ENCODE peak calls at places on chromosomes 7 and 10, in ten cellular contexts. X is stomach, R is AG10803, K is GM12865, Y is PC-9, O is NB4, D is tibial artery, S is lung, N is WTC11, P is upper lobe of left lung. Z is an unnamed sample.
A peak's percentile ranks its signal among the peaks of the same experiment; 100 is the strongest.

GRCh38 chr10:16646474-16647059 is 124.9 kb upstream of the C1QL3 start:
- DNase-seq in X (no peak), D (no peak), N (no peak), P (no peak), K (peak; percentile 41), Y (no peak), R (peak; percentile 26), S (no peak), O (peak; percentile 25), Z (no peak)

GRCh38 chr7:4951903-4952636 is 6.9 kb downstream of the MMD2 start:
- DNase-seq in R (peak; percentile 6), X (no peak), N (peak; percentile 57), P (peak; percentile 49), S (no peak), K (peak; percentile 54), Y (peak; percentile 20), O (peak; percentile 72), D (no peak), Z (peak; percentile 37)

GRCh38 chr10:102420443-102420809 is 210 bp upstream of the FBXL15 start:
- DNase-seq in O (no peak), R (no peak), X (peak; percentile 89), N (peak; percentile 90), S (no peak), K (no peak), D (no peak), Y (no peak), P (no peak), Z (no peak)

GRCh38 chr7:157001920-157002818 is 8.3 kb downstream of the MNX1 start:
- DNase-seq in K (no peak), X (no peak), N (no peak), D (peak; percentile 51), S (no peak), P (no peak), R (no peak), Y (no peak), O (no peak), Z (no peak)

GRCh38 chr10:85565381-85565780 is 801.2 kb downstream of the GRID1 start:
- DNase-seq in O (no peak), Y (no peak), X (no peak), N (no peak), D (no peak), P (no peak), S (no peak), R (no peak), K (no peak), Z (no peak)

GRCh38 chr10:4144802-4145201 is 359.8 kb upstream of the KLF6 start:
- DNase-seq in K (no peak), O (no peak), P (no peak), N (no peak), R (peak; percentile 5), X (no peak), D (no peak), Y (peak; percentile 14), S (no peak), Z (no peak)

GRCh38 chr10:95755511-95756004 is 405 bp upstream of the ENTPD1 start:
- DNase-seq in R (no peak), X (peak; percentile 47), S (peak; percentile 52), N (peak; percentile 46), D (peak; percentile 80), Y (no peak), P (no peak), K (peak; percentile 96), O (peak; percentile 64), Z (no peak)

GRCh38 chr10:1216576-1217236 is 160.5 kb downstream of the WDR37 start:
- DNase-seq in D (no peak), K (no peak), X (no peak), Y (no peak), N (no peak), P (peak; percentile 76), R (no peak), S (peak; percentile 27), O (no peak), Z (no peak)

GRCh38 chr10:64086083-64086772 is 565.0 kb downstream of the REEP3 start:
- DNase-seq in K (no peak), P (no peak), R (no peak), D (no peak), O (no peak), S (no peak), Y (no peak), N (peak; percentile 29), X (no peak), Z (no peak)

GRCh38 chr7:105638942-105639495 is 57.7 kb upstream of the EFCAB10 start:
- DNase-seq in S (no peak), K (no peak), Y (peak; percentile 16), D (no peak), N (peak; percentile 72), P (peak; percentile 82), O (no peak), R (no peak), X (peak; percentile 60), Z (no peak)

GRCh38 chr7:106747804-106748203 is 86.8 kb upstream of the CCDC71L start:
- DNase-seq in D (no peak), X (no peak), K (no peak), P (no peak), O (no peak), S (no peak), Y (no peak), N (no peak), R (no peak), Z (no peak)

GRCh38 chr7:2824026-2824677 is 20.0 kb downstream of the GNA12 start:
- DNase-seq in S (no peak), P (peak; percentile 43), K (no peak), Y (no peak), O (no peak), D (no peak), N (no peak), X (no peak), R (no peak), Z (no peak)

GRCh38 chr7:38524786-38525185 is 106.4 kb downstream of the AMPH start:
- DNase-seq in K (no peak), S (no peak), O (no peak), X (no peak), P (no peak), N (no peak), D (no peak), R (peak; percentile 17), Y (no peak), Z (no peak)

GRCh38 chr7:107643407-107643806 is 17.2 kb upstream of the SLC26A4 start:
- DNase-seq in X (no peak), Y (no peak), S (no peak), O (no peak), P (no peak), R (peak; percentile 55), D (no peak), K (no peak), N (no peak), Z (peak; percentile 79)

GRCh38 chr10:15140640-15141039 is 27.9 kb downstream of the NMT2 start:
- DNase-seq in S (no peak), R (no peak), P (no peak), X (no peak), N (no peak), K (no peak), O (no peak), D (no peak), Y (no peak), Z (no peak)

GRCh38 chr7:97020601-97021442 is 3.8 kb downstream of the DLX5 start:
- DNase-seq in R (no peak), O (no peak), N (peak; percentile 60), K (no peak), X (no peak), Y (no peak), D (no peak), P (peak; percentile 82), S (no peak), Z (no peak)
- TF ChIP-seq CTCF in R (no peak), O (no peak), N (no peak), K (no peak), X (no peak), Y (no peak), D (no peak), P (no peak), S (no peak), Z (no peak)

DNA sequence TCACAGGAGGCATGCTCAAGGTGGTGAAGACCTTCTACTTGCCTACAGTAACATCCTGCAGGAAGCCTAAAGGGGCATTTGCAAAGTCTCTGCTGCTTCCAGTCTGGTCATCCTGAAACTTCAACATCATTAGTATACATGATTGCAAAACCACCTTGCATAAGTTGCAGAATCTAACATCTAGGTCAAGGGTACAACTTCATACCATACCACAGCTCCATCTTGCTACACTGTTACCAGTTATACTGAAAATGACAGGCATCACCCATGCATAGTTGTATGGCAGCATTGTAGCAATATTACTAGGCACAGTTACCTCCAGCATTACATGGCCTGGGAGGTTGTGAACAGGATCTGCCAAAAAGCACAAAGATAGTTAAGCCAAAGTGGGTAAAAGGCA is 13.7 kb upstream of the MACROH2A2 start:
- DNase-seq in S (no peak), K (no peak), Y (no peak), X (no peak), P (no peak), O (no peak), D (no peak), R (no peak), N (no peak), Z (no peak)
- TF ChIP-seq CTCF in S (no peak), K (no peak), Y (no peak), X (no peak), P (no peak), O (no peak), D (no peak), R (no peak), N (no peak), Z (no peak)

DNA sequence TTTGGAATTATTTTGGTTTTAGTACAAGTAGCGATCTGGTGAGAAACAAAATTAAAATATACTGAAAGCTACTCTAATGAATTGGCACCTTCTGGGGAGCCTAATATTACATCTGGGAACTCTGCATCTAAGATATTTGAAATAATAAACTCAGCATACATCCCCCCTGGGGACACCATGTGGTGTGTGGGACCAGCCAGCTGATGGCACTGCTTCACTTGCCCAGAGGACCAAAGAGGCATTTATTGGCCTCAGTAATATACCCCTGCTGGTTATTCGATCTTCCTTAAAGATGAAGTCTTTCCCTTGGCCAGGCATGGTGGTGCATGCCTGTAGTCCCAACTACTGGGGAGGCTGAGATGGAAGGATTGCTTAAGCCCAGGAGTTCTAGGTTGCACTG is 195.1 kb upstream of the AUTS2 start:
- DNase-seq in K (peak; percentile 60), Y (no peak), X (no peak), R (no peak), N (peak; percentile 30), P (no peak), S (no peak), O (peak; percentile 68), D (no peak), Z (no peak)
- TF ChIP-seq CTCF in K (peak; percentile 37), Y (peak; percentile 23), X (no peak), R (no peak), N (no peak), P (no peak), S (no peak), O (peak; percentile 61), D (peak; percentile 15), Z (no peak)

DNA sequence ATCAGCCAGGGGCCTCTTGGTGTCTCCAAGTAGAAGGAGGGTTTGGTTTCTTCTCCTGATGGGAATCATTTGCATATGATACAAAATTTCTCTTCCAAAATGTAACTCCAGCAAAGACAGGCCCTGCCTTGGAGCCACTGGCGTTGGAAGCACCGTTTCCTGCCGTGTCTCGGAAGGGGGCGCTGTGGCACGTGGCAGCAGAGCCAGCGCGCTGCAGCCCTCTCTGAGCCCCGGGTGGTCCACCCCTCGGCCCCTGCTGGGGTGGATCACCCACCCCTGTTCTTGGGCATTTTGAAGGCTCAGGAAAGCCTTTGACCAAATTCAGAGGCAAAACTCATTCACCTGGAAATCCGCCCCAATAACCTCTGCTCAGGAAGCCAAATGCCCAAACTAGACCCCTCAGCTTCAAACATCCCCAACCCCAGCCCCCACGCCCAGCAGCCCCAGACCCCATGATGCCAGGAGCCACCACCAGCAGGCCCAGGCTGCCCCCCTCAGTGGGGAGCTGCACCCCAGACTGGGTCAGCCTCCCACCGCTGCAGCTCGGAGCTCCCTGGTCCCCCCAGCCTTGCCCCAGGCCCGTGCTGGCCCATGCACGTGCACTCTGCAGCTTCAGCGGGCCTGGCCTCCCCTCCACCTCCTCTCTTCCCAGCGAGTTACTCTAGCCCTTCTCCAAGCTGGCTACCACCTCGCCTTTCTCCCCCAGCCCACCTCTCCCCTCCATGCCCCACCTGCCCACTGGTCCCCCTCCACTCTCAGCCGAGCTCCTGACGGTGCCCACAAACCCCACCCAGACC is 29.5 kb upstream of the ELFN1 start:
- DNase-seq in X (no peak), R (no peak), N (no peak), D (no peak), P (peak; percentile 63), K (no peak), O (no peak), Y (no peak), S (no peak), Z (no peak)
- TF ChIP-seq CTCF in X (no peak), R (peak; percentile 34), N (peak; percentile 33), D (no peak), P (no peak), K (no peak), O (peak; percentile 22), Y (peak; percentile 63), S (no peak), Z (peak; percentile 37)

Z was measured in brain microvascular endothelial cell.